ENCODE peak calls at places on chromosomes 11 and 22, in six cellular contexts. R, B, V, E, K and Q are unnamed samples.

GRCh38 chr11:107385361-107385982 is 72.2 kb downstream of the CWF19L2 start:
- DNase-seq in B (no peak), K (no peak), E (no peak), V (no peak), R (peak; percentile 67), Q (no peak)

GRCh38 chr22:46907578-46908215 is 145.2 kb downstream of the TBC1D22A start:
- DNase-seq in B (no peak), E (no peak), R (no peak), V (no peak), K (no peak), Q (no peak)

GRCh38 chr22:37208401-37209139 is 3.7 kb downstream of the SSTR3 start:
- DNase-seq in B (no peak), E (no peak), K (no peak), V (no peak), R (no peak), Q (no peak)

GRCh38 chr11:25535462-25535861 is 796.5 kb upstream of the ANO3 start:
- DNase-seq in E (no peak), K (no peak), V (no peak), B (no peak), R (no peak), Q (no peak)

GRCh38 chr11:75022759-75023396 is 34.1 kb downstream of the NEU3 start:
- DNase-seq in E (peak; percentile 67), B (peak; percentile 71), R (peak; percentile 88), V (peak; percentile 65), K (peak; percentile 88), Q (peak; percentile 42)

GRCh38 chr11:131674051-131674755 is 303.8 kb downstream of the NTM start:
- DNase-seq in E (peak; percentile 54), V (peak; percentile 36), B (peak; percentile 10), K (peak; percentile 94), R (peak; percentile 64), Q (peak; percentile 10)

GRCh38 chr22:27474112-27474571 is 327.4 kb downstream of the MN1 start:
- DNase-seq in K (no peak), E (no peak), V (no peak), B (no peak), R (no peak), Q (no peak)

GRCh38 chr22:37000676-37001534 is 18.3 kb downstream of the TST start:
- DNase-seq in K (no peak), B (no peak), R (no peak), V (no peak), E (no peak), Q (no peak)

GRCh38 chr11:60855726-60856633 is at the start of gene PTGDR2:
- DNase-seq in R (no peak), B (no peak), K (no peak), E (no peak), V (no peak), Q (no peak)

GRCh38 chr22:42613869-42614268 is 814 bp downstream of the POLDIP3 start:
- DNase-seq in E (no peak), K (peak; percentile 56), B (no peak), R (no peak), V (no peak), Q (no peak)

GRCh38 chr11:79150966-79151365 is 289.9 kb downstream of the TENM4 start:
- DNase-seq in E (no peak), B (no peak), V (no peak), K (no peak), R (no peak), Q (no peak)

GRCh38 chr22:19597399-19597735 is 73.2 kb upstream of the CLDN5 start:
- DNase-seq in K (no peak), V (no peak), E (peak; percentile 12), B (no peak), R (no peak), Q (no peak)

GRCh38 chr11:2269601-2270321 is 627 bp downstream of the ASCL2 start:
- DNase-seq in R (no peak), B (no peak), V (no peak), E (peak; percentile 48), K (peak; percentile 62), Q (no peak)

GRCh38 chr11:10373340-10373739 is 68.5 kb downstream of the ADM start:
- DNase-seq in V (no peak), R (no peak), B (no peak), K (no peak), E (no peak), Q (peak; percentile 13)

GRCh38 chr11:69674267-69674885 is 777 bp downstream of the LTO1 start:
- DNase-seq in K (no peak), V (no peak), E (peak; percentile 19), B (no peak), R (no peak), Q (no peak)

GRCh38 chr22:41906822-41907221 is 8.1 kb downstream of the SHISA8 start:
- DNase-seq in V (no peak), E (no peak), B (no peak), R (no peak), K (no peak), Q (no peak)

GRCh38 chr22:20571531-20572007 is 64.2 kb downstream of the MED15 start:
- DNase-seq in R (peak; percentile 33), E (no peak), V (no peak), B (no peak), K (no peak), Q (no peak)

GRCh38 chr11:129950319-129951034 is 52.2 kb downstream of the PRDM10 start:
- DNase-seq in V (no peak), K (no peak), R (no peak), B (no peak), E (no peak), Q (no peak)

GRCh38 chr11:10528121-10528520 is 12.9 kb downstream of the RNF141 start:
- DNase-seq in E (no peak), V (no peak), K (no peak), R (no peak), B (no peak), Q (no peak)

GRCh38 chr11:90753546-90753945 is 530.7 kb upstream of the CHORDC1 start:
- DNase-seq in K (no peak), B (no peak), V (no peak), R (no peak), E (no peak), Q (no peak)

GRCh38 chr11:11416917-11417316 is 63.9 kb upstream of the CSNK2A3 start:
- DNase-seq in R (no peak), B (no peak), E (no peak), K (no peak), V (no peak), Q (no peak)

GRCh38 chr11:126262216-126262615 is 6.5 kb downstream of the SRPRA start:
- DNase-seq in B (no peak), E (no peak), R (no peak), V (no peak), K (no peak), Q (no peak)

GRCh38 chr11:103109818-103110388 is 677 bp downstream of the DYNC2H1 start:
- DNase-seq in R (no peak), K (no peak), V (no peak), E (no peak), B (no peak), Q (no peak)

GRCh38 chr22:41681616-41682015 is 7.1 kb downstream of the SNU13 start:
- DNase-seq in K (no peak), V (no peak), B (no peak), E (no peak), R (no peak), Q (no peak)

GRCh38 chr22:21778705-21779363 is 43.2 kb upstream of the YPEL1 start:
- DNase-seq in R (no peak), V (no peak), B (no peak), E (no peak), K (no peak), Q (no peak)

GRCh38 chr22:36386351-36386899 is 1.3 kb downstream of the MYH9 start:
- DNase-seq in K (no peak), V (no peak), E (peak; percentile 73), R (peak; percentile 57), B (peak; percentile 36), Q (no peak)

GRCh38 chr11:64437426-64437825 is 78.5 kb downstream of the RPS6KA4 start:
- DNase-seq in K (no peak), B (no peak), E (no peak), V (no peak), R (no peak), Q (no peak)

GRCh38 chr22:49062155-49063039 is 765.3 kb downstream of the BRD1 start:
- DNase-seq in E (peak; percentile 18), R (no peak), K (no peak), B (no peak), V (no peak), Q (peak; percentile 58)

GRCh38 chr11:60944504-60945294 is 7.3 kb downstream of the SLC15A3 start:
- DNase-seq in E (no peak), R (no peak), K (no peak), B (no peak), V (no peak), Q (no peak)